ENCODE peak calls at places on chromosomes 5 and 9, in six cellular contexts. T is iris pigment epithelial cell; Y is fibroblast of the conjunctiva; J is stimulated activated CD8-positive, alpha-beta memory T cell treated with anti-CD3 and anti-CD28 coated beads, Interleukin-15, amount 100 ng/mL, for 48 hours; G is HT1080; P is M059J. X is an unnamed sample.

GRCh38 chr5:34802834-34803563 is 36.0 kb upstream of the TTC23L start:
- DNase-seq in T (no peak), Y (no peak), J (no peak), G (no peak), P (no peak), X (peak; percentile 62)

GRCh38 chr9:115498338-115498737 is 380.4 kb upstream of the TNC start:
- DNase-seq in T (no peak), Y (no peak), J (no peak), G (no peak), P (peak; percentile 43), X (no peak)

GRCh38 chr9:3810231-3810630 is 284.4 kb upstream of the RFX3 start:
- DNase-seq in T (no peak), Y (no peak), J (no peak), G (peak; percentile 35), P (peak; percentile 20), X (no peak)

GRCh38 chr9:137168907-137169763 is 716 bp downstream of the LRRC26 start:
- DNase-seq in T (peak; percentile 60), Y (no peak), J (no peak), G (peak; percentile 56), P (peak; percentile 49), X (peak; percentile 97)

GRCh38 chr9:76576344-76576743 is 117.4 kb downstream of the GCNT1 start:
- DNase-seq in T (peak; percentile 99), Y (peak; percentile 70), J (peak; percentile 71), G (peak; percentile 75), P (peak; percentile 98), X (peak; percentile 88)

GRCh38 chr5:72452515-72453259 is 54.5 kb downstream of the ZNF366 start:
- DNase-seq in T (peak; percentile 73), Y (peak; percentile 94), J (no peak), G (peak; percentile 86), P (peak; percentile 92), X (peak; percentile 87)

GRCh38 chr5:62432618-62433064 is 20.1 kb downstream of the IPO11 start:
- DNase-seq in T (peak; percentile 22), Y (no peak), J (no peak), G (no peak), P (no peak), X (no peak)

GRCh38 chr5:138661991-138662434 is 86.8 kb upstream of the HSPA9 start:
- DNase-seq in T (no peak), Y (no peak), J (no peak), G (no peak), P (no peak), X (peak; percentile 18)

GRCh38 chr9:123425261-123425821 is 69.3 kb downstream of the CRB2 start:
- DNase-seq in T (no peak), Y (no peak), J (no peak), G (no peak), P (no peak), X (no peak)